ENCODE peak calls at places on chromosomes 3 and 15, in four cellular contexts. E, D, P and X are unnamed samples.

GRCh38 chr3:19946291-19946831 is 536 bp upstream of the RAB5A start:
- DNase-seq in D (no peak), E (no peak), P (no peak), X (no peak)

GRCh38 chr15:40388941-40389823 is 6.7 kb downstream of the KNSTRN start:
- DNase-seq in D (no peak), E (no peak), P (no peak), X (no peak)

GRCh38 chr3:147120029-147120428 is 286.3 kb downstream of the ZIC4 start:
- DNase-seq in D (no peak), E (no peak), P (no peak), X (no peak)

GRCh38 chr3:43012189-43012588 is 33.1 kb downstream of the GASK1A start:
- DNase-seq in D (no peak), P (no peak), E (no peak), X (no peak)

GRCh38 chr15:68829068-68829467 is 8.4 kb upstream of the ANP32A start:
- DNase-seq in P (no peak), D (no peak), E (no peak), X (peak)

GRCh38 chr15:73800662-73801345 is 47.7 kb upstream of the INSYN1 start:
- DNase-seq in P (peak), E (peak), D (peak), X (no peak)

GRCh38 chr3:57184516-57184915 is 15.3 kb downstream of the HESX1 start:
- DNase-seq in D (no peak), E (no peak), P (no peak), X (no peak)

GRCh38 chr3:108251844-108252243 is 29.6 kb upstream of the IFT57 start:
- DNase-seq in P (no peak), D (no peak), E (no peak), X (no peak)

GRCh38 chr15:78455749-78456148 is 17.7 kb downstream of the IREB2 start:
- DNase-seq in E (no peak), P (no peak), D (no peak), X (no peak)

GRCh38 chr3:95615592-95616310 is 1198.6 kb upstream of the EPHA6 start:
- DNase-seq in P (no peak), D (no peak), E (no peak), X (no peak)

GRCh38 chr15:101378356-101378755 is 83.3 kb upstream of the SNRPA1 start:
- DNase-seq in E (no peak), D (no peak), P (no peak), X (no peak)

GRCh38 chr3:139473155-139473771 is 3.1 kb downstream of the RBP2 start:
- DNase-seq in P (no peak), D (no peak), E (no peak), X (no peak)

GRCh38 chr15:64656508-64656907 is 118.9 kb downstream of the RBPMS2 start:
- DNase-seq in E (no peak), D (no peak), P (no peak), X (no peak)

GRCh38 chr3:111803123-111803593 is 55.9 kb upstream of the PHLDB2 start:
- DNase-seq in P (peak), E (peak), D (peak), X (no peak)

DNA sequence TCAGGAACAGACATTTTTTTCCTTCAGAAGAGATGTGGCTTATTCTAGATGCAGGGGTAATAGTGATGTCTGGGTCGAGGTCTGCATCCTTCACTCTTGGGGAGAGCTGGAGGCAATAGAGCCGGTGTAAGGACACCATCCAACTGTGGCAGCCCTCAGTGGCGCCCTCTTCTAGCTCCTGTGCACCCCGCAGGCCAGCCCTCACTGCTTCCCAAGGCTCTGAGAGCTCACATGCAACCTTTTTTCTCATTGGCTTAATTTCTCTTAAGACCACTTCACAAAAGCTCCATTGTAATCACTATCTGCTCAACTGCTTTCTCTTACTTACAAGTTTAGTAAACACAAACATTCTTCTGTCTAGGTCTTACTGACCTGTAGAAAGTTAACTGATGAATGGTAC is 3.9 kb upstream of the VPS8 start:
- DNase-seq in D (no peak), P (no peak), E (no peak), X (peak)
- TF ChIP-seq CTCF in D (peak), P (no peak), E (no peak), X (peak)

GRCh38 chr3:179943097-179943880 is 93.4 kb downstream of the PEX5L start:
- DNase-seq in E (no peak), D (no peak), P (no peak), X (no peak)
- TF ChIP-seq CTCF in E (no peak), D (no peak), P (no peak), X (no peak)

DNA sequence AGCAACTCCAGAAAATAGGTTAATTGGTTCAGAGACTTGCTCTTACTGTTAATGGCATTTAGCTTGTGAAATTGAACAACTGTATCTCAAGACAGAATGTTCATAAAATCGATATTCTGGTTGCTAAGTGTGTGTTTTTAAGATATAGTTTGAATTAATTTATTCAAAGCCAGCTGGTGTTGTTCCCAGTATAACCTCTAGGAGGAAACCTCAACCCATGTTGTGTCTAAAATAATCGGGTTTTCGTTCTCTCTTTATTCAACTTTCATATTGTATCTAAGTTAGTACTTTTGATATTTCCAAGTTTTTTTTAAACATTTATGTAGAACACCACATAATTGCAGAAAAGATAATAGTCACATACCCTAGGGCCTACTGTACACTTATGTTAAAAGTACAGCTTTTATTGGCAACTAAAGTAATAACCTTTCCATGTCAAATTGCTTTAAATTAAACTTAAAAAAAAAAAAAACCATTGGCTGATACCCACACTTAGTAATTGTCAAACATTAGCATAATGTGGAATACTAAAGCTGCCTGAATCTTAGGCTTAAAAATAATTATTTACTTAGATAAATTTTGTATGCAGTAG is 90.9 kb downstream of the SAMMSON start:
- DNase-seq in D (no peak), P (no peak), E (no peak), X (no peak)
- TF ChIP-seq CTCF in D (peak), P (peak), E (peak), X (peak)

GRCh38 chr15:89377842-89378698 is 43.4 kb upstream of the POLG start:
- DNase-seq in P (no peak), E (no peak), D (no peak), X (peak)
- TF ChIP-seq CTCF in P (no peak), E (no peak), D (no peak), X (no peak)

DNA sequence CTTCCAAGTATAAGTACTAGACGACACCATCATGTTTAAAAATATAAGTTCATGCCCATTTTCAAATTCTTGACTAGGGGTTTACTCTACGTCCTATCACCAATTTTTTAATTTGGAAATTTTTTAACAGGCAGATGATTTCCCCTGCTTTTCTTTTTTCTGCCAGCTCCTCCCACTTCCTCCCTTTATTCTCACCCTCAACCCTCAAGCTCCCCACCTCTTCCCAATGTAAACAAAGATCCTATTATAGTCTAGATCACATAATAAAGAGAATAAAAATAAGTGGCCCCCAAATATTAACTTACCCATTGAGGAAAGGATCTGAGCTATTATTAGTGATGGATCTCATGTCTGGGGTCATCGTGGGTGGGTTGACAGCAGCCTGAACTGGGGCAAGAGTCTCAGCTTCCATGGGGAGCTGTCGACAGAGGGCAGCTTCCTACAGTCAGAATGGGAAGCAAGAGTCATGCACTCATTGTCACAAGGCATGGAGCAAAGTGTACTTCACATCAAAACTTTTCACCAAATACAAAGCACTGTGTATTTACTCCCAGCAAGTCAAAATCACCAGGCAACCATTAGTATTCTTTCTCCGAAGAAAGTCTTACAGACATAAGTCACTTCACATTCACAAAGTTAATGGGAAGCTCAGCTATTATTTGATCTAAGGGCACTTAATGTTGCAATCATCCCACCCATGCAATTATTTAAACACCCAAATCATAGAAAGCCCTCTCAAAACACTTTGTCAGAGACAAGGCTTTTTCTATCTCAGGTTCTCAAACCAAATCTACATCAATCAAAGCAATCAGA is 53.2 kb downstream of the TM4SF4 start:
- DNase-seq in P (no peak), D (no peak), E (no peak), X (no peak)
- TF ChIP-seq CTCF in P (peak), D (peak), E (peak), X (no peak)

DNA sequence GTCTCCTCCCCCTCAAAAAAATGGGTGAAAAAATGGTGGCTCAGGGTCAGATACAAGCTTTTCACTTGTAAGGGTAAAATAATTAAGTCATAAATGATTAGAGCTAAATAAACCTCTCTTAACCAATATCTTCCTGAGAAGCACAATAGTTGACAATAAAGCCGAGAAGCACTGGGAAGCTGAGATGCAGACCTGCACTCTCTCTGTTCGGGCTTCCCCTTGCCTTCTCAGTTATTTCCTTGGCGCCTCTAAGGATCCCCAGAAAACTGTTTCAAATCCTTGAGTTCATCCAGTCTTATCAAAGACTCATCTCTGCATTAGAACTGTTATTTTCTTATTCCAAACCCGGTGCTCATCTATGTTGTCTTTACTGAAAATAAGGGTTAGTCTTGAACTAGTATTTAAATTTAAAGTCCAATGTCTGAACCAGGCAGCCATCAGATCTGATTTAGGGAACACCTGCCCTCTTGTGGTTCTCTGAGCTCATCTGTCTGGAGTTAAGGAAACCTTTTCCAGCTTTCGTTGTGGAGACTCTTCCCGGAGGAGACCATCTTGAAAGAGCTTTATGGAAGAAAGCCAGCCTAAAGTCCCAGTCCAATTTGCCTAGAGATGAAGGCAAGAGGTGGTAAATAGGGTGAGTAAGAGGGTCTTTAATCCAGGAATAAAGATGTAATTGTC is 256.4 kb upstream of the MCTP2 start:
- DNase-seq in D (no peak), P (peak), E (no peak), X (no peak)
- TF ChIP-seq CTCF in D (peak), P (peak), E (peak), X (no peak)

GRCh38 chr3:49620728-49621127 is 53.4 kb upstream of the APEH start:
- DNase-seq in E (no peak), P (no peak), D (no peak), X (no peak)

GRCh38 chr3:49617390-49618013 is 56.6 kb upstream of the APEH start:
- DNase-seq in D (no peak), P (no peak), E (no peak), X (no peak)

GRCh38 chr3:49619649-49620048 is 54.5 kb upstream of the APEH start:
- DNase-seq in E (no peak), P (no peak), D (no peak), X (no peak)

GRCh38 chr3:49616491-49616941 is 57.6 kb upstream of the APEH start:
- DNase-seq in D (peak), E (no peak), P (no peak), X (no peak)

DNA sequence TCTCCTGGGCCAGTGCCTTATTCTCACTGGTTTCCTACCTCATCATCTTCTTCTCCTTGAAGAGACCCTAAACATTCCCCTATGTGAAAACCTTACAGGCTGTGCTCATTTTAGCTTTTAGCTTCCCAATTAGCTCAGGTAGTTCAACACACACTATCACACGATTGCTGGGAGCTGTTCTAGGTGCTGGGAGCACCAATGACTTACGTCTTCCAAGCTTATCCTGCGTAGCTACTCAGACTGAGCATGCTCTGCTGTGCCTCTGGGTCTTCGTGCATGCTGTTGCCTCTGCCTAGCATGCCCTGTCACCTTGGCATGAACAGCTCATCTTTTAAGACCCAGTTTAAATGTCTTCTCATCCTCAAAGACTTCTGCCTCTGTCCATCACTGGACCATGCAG is 55.7 kb upstream of the APEH start:
- DNase-seq in D (no peak), P (no peak), E (no peak), X (no peak)
- TF ChIP-seq CTCF in D (no peak), P (no peak), E (no peak), X (no peak)

GRCh38 chr3:180804871-180805430 is 107.5 kb upstream of the FXR1 start:
- DNase-seq in D (no peak), P (no peak), E (no peak), X (no peak)

GRCh38 chr3:180802837-180803236 is 109.6 kb upstream of the FXR1 start:
- DNase-seq in D (no peak), P (no peak), E (no peak), X (no peak)
- TF ChIP-seq CTCF in D (peak), P (no peak), E (peak), X (peak)